ENCODE peak calls at places on chromosomes 5 and 9, in six cellular contexts. One of them, this sample, is unnamed.

GRCh38 chr5:8478308-8478707 is 609.4 kb downstream of the MTRR start:
- DNase-seq in AG09309: no peak
- DNase-seq in GM20000: no peak
- DNase-seq in lower leg skin: no peak
- DNase-seq in cardiac muscle cell: no peak
- DNase-seq in PC-9: no peak
- DNase-seq in this sample: no peak

GRCh38 chr5:180291943-180292831 is at the start of gene MAPK9:
- DNase-seq in AG09309: peak
- DNase-seq in GM20000: peak
- DNase-seq in lower leg skin: peak
- DNase-seq in cardiac muscle cell: peak
- DNase-seq in PC-9: peak
- DNase-seq in this sample: peak

GRCh38 chr9:16705121-16705604 is 165.3 kb downstream of the BNC2 start:
- DNase-seq in AG09309: peak
- DNase-seq in GM20000: no peak
- DNase-seq in lower leg skin: peak
- DNase-seq in cardiac muscle cell: peak
- DNase-seq in PC-9: peak
- DNase-seq in this sample: peak

GRCh38 chr5:83401122-83401620 is 70.4 kb upstream of the VCAN start:
- DNase-seq in AG09309: no peak
- DNase-seq in GM20000: peak
- DNase-seq in lower leg skin: no peak
- DNase-seq in cardiac muscle cell: no peak
- DNase-seq in PC-9: no peak
- DNase-seq in this sample: no peak

GRCh38 chr9:33906769-33907168 is 89.8 kb downstream of the UBE2R2 start:
- DNase-seq in AG09309: no peak
- DNase-seq in GM20000: no peak
- DNase-seq in lower leg skin: no peak
- DNase-seq in cardiac muscle cell: no peak
- DNase-seq in PC-9: no peak
- DNase-seq in this sample: no peak

GRCh38 chr9:20048437-20048836 is 259.6 kb upstream of the SLC24A2 start:
- DNase-seq in AG09309: no peak
- DNase-seq in GM20000: no peak
- DNase-seq in lower leg skin: no peak
- DNase-seq in cardiac muscle cell: no peak
- DNase-seq in PC-9: no peak
- DNase-seq in this sample: no peak

GRCh38 chr5:93162201-93162654 is 418.8 kb downstream of the NR2F1-AS1 start:
- DNase-seq in AG09309: no peak
- DNase-seq in GM20000: no peak
- DNase-seq in lower leg skin: no peak
- DNase-seq in cardiac muscle cell: no peak
- DNase-seq in PC-9: peak
- DNase-seq in this sample: peak

GRCh38 chr5:131814990-131815389 is 18.2 kb upstream of the FNIP1 start:
- DNase-seq in AG09309: no peak
- DNase-seq in GM20000: no peak
- DNase-seq in lower leg skin: no peak
- DNase-seq in cardiac muscle cell: no peak
- DNase-seq in PC-9: peak
- DNase-seq in this sample: peak

GRCh38 chr5:36723921-36724320 is 117.5 kb downstream of the SLC1A3 start:
- DNase-seq in AG09309: no peak
- DNase-seq in GM20000: peak
- DNase-seq in lower leg skin: no peak
- DNase-seq in cardiac muscle cell: no peak
- DNase-seq in PC-9: no peak
- DNase-seq in this sample: no peak

GRCh38 chr5:67133781-67134180 is 62.8 kb downstream of the CD180 start:
- DNase-seq in AG09309: no peak
- DNase-seq in GM20000: no peak
- DNase-seq in lower leg skin: no peak
- DNase-seq in cardiac muscle cell: no peak
- DNase-seq in PC-9: no peak
- DNase-seq in this sample: no peak

GRCh38 chr9:135865531-135865930 is 41.8 kb downstream of the CAMSAP1 start:
- DNase-seq in AG09309: no peak
- DNase-seq in GM20000: no peak
- DNase-seq in lower leg skin: no peak
- DNase-seq in cardiac muscle cell: no peak
- DNase-seq in PC-9: no peak
- DNase-seq in this sample: no peak

GRCh38 chr5:115838885-115839518 is 2.4 kb downstream of the ATG12 start:
- DNase-seq in AG09309: no peak
- DNase-seq in GM20000: peak
- DNase-seq in lower leg skin: no peak
- DNase-seq in cardiac muscle cell: peak
- DNase-seq in PC-9: peak
- DNase-seq in this sample: no peak

GRCh38 chr9:22307013-22307711 is 139.5 kb upstream of the DMRTA1 start:
- DNase-seq in AG09309: peak
- DNase-seq in GM20000: peak
- DNase-seq in lower leg skin: no peak
- DNase-seq in cardiac muscle cell: peak
- DNase-seq in PC-9: peak
- DNase-seq in this sample: peak

GRCh38 chr9:127521919-127522304 is 70.6 kb downstream of the LRSAM1 start:
- DNase-seq in AG09309: no peak
- DNase-seq in GM20000: no peak
- DNase-seq in lower leg skin: no peak
- DNase-seq in cardiac muscle cell: no peak
- DNase-seq in PC-9: peak
- DNase-seq in this sample: peak

GRCh38 chr5:115599924-115600323 is 2.4 kb downstream of the TICAM2 start:
- DNase-seq in AG09309: no peak
- DNase-seq in GM20000: no peak
- DNase-seq in lower leg skin: no peak
- DNase-seq in cardiac muscle cell: no peak
- DNase-seq in PC-9: no peak
- DNase-seq in this sample: no peak

GRCh38 chr5:76269259-76269958 is 133.7 kb upstream of the IQGAP2 start:
- DNase-seq in AG09309: no peak
- DNase-seq in GM20000: no peak
- DNase-seq in lower leg skin: no peak
- DNase-seq in cardiac muscle cell: no peak
- DNase-seq in PC-9: no peak
- DNase-seq in this sample: no peak

GRCh38 chr5:54390015-54390414 is 65.5 kb upstream of the HSPB3 start:
- DNase-seq in AG09309: peak
- DNase-seq in GM20000: no peak
- DNase-seq in lower leg skin: no peak
- DNase-seq in cardiac muscle cell: no peak
- DNase-seq in PC-9: peak
- DNase-seq in this sample: peak

GRCh38 chr5:72624641-72625236 is 117.5 kb upstream of the ZNF366 start:
- DNase-seq in AG09309: peak
- DNase-seq in GM20000: no peak
- DNase-seq in lower leg skin: no peak
- DNase-seq in cardiac muscle cell: no peak
- DNase-seq in PC-9: no peak
- DNase-seq in this sample: no peak

GRCh38 chr9:71769175-71770165 is 1.2 kb upstream of the CEMIP2 start:
- DNase-seq in AG09309: no peak
- DNase-seq in GM20000: peak
- DNase-seq in lower leg skin: peak
- DNase-seq in cardiac muscle cell: peak
- DNase-seq in PC-9: peak
- DNase-seq in this sample: peak

GRCh38 chr5:115831163-115831768 is 10.1 kb downstream of the ATG12 start:
- DNase-seq in AG09309: no peak
- DNase-seq in GM20000: peak
- DNase-seq in lower leg skin: no peak
- DNase-seq in cardiac muscle cell: peak
- DNase-seq in PC-9: no peak
- DNase-seq in this sample: peak

GRCh38 chr5:148482697-148483462 is 99.1 kb downstream of the FBXO38 start:
- DNase-seq in AG09309: no peak
- DNase-seq in GM20000: peak
- DNase-seq in lower leg skin: no peak
- DNase-seq in cardiac muscle cell: peak
- DNase-seq in PC-9: no peak
- DNase-seq in this sample: peak

GRCh38 chr5:143052967-143053682 is 282.9 kb downstream of the ARHGAP26 start:
- DNase-seq in AG09309: no peak
- DNase-seq in GM20000: no peak
- DNase-seq in lower leg skin: no peak
- DNase-seq in cardiac muscle cell: no peak
- DNase-seq in PC-9: no peak
- DNase-seq in this sample: no peak

GRCh38 chr5:59357421-59357977 is 536.0 kb downstream of the PDE4D start:
- DNase-seq in AG09309: no peak
- DNase-seq in GM20000: no peak
- DNase-seq in lower leg skin: no peak
- DNase-seq in cardiac muscle cell: peak
- DNase-seq in PC-9: no peak
- DNase-seq in this sample: no peak

GRCh38 chr9:124868511-124869465 is 6.9 kb downstream of the ARPC5L start:
- DNase-seq in AG09309: no peak
- DNase-seq in GM20000: peak
- DNase-seq in lower leg skin: peak
- DNase-seq in cardiac muscle cell: peak
- DNase-seq in PC-9: peak
- DNase-seq in this sample: peak
- TF ChIP-seq CTCF in AG09309: peak
- TF ChIP-seq CTCF in GM20000: peak
- TF ChIP-seq CTCF in lower leg skin: no peak
- TF ChIP-seq CTCF in cardiac muscle cell: peak
- TF ChIP-seq CTCF in PC-9: peak
- TF ChIP-seq CTCF in this sample: no peak

GRCh38 chr9:69173891-69174644 is at the start of gene TJP2:
- DNase-seq in AG09309: no peak
- DNase-seq in GM20000: peak
- DNase-seq in lower leg skin: peak
- DNase-seq in cardiac muscle cell: peak
- DNase-seq in PC-9: peak
- DNase-seq in this sample: no peak

GRCh38 chr9:69173497-69173890 is 583 bp upstream of the TJP2 start:
- DNase-seq in AG09309: no peak
- DNase-seq in GM20000: no peak
- DNase-seq in lower leg skin: no peak
- DNase-seq in cardiac muscle cell: no peak
- DNase-seq in PC-9: peak
- DNase-seq in this sample: no peak

GRCh38 chr9:69175488-69175872 is 1.4 kb downstream of the TJP2 start:
- DNase-seq in AG09309: no peak
- DNase-seq in GM20000: peak
- DNase-seq in lower leg skin: no peak
- DNase-seq in cardiac muscle cell: no peak
- DNase-seq in PC-9: no peak
- DNase-seq in this sample: no peak

GRCh38 chr9:69176446-69177135 is 2.5 kb downstream of the TJP2 start:
- DNase-seq in AG09309: no peak
- DNase-seq in GM20000: peak
- DNase-seq in lower leg skin: no peak
- DNase-seq in cardiac muscle cell: no peak
- DNase-seq in PC-9: peak
- DNase-seq in this sample: no peak

GRCh38 chr9:69174645-69175487 is 789 bp downstream of the TJP2 start:
- DNase-seq in AG09309: peak
- DNase-seq in GM20000: peak
- DNase-seq in lower leg skin: peak
- DNase-seq in cardiac muscle cell: peak
- DNase-seq in PC-9: peak
- DNase-seq in this sample: no peak
- TF ChIP-seq CTCF in AG09309: no peak
- TF ChIP-seq CTCF in GM20000: no peak
- TF ChIP-seq CTCF in lower leg skin: no peak
- TF ChIP-seq CTCF in cardiac muscle cell: no peak
- TF ChIP-seq CTCF in PC-9: no peak
- TF ChIP-seq CTCF in this sample: no peak

DNA sequence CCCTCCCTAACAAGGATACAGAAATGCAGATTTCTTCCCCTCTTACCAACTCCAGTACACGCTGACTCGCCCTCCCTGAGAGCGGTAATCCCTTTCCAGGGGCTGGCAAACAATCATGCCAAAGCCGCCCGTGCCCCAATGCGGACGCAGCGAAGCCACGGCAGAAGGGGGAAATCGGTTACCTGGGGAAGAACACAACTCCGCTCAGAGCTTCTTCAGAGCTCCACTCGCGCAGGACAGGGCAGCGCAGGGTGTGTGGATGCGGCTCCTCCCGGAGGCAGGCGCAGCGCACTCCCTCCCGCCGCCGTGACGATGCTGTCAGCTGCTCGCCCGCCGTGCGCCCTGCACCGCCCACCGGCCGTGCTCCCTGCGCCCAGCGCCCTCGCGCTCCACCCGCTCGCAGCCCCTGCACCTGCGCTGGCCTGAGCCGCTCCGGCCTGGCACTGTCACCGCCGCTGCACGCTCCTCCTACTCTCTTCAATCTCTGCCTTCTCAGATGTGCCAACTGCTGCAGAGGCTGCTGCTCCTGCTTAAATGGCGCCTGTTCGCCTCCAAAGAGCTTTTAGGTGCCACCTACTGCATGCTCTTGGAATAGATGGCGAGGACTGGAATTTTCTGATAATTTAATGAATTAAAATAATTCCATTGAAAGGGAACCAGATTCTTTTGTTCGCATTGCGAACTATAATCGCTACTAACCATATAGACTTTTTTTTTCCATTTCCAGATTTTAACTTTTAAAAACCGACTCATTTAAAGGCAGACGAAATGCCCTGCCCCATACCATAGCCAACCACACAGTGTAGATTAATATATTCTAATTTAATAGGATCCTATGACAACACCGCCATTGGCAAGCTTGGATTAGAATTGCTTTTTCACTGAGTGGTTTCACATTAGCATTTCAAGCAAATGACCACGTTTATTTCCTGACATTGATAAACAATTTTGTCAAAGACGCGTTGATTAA is at the start of gene DIRAS2:
- DNase-seq in AG09309: peak
- DNase-seq in GM20000: peak
- DNase-seq in lower leg skin: no peak
- DNase-seq in cardiac muscle cell: peak
- DNase-seq in PC-9: peak
- DNase-seq in this sample: peak
- TF ChIP-seq CTCF in AG09309: peak
- TF ChIP-seq CTCF in GM20000: no peak
- TF ChIP-seq CTCF in lower leg skin: no peak
- TF ChIP-seq CTCF in cardiac muscle cell: peak
- TF ChIP-seq CTCF in PC-9: peak
- TF ChIP-seq CTCF in this sample: peak

DNA sequence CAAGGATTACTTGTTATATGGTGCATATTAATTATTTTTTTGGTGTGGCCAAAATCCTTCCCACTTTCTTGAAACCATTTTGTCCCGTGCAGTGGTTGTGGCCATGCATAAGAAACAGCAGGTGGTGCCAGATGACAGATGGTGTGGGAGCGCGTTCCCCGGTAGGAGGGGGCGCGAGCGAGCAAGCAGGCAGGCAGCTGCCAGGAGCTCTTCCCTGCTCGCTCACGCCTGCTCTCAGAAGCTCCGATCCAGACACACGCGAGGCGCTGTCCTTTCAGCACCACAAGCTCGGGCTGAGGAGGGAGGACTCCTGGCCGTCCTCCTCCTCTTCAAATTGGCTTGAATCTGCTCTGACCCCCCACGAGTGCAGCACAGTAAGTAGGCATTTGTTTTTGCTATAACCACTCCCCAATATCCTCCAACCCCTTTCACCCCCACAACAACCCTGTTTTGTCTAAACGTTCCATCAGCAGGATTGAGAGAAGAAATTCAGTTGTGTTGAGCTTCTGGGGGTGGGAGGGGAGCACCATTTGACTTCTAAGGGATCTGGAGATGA is at the start of gene NSG2:
- DNase-seq in AG09309: peak
- DNase-seq in GM20000: peak
- DNase-seq in lower leg skin: peak
- DNase-seq in cardiac muscle cell: peak
- DNase-seq in PC-9: peak
- DNase-seq in this sample: peak
- TF ChIP-seq CTCF in AG09309: peak
- TF ChIP-seq CTCF in GM20000: peak
- TF ChIP-seq CTCF in lower leg skin: no peak
- TF ChIP-seq CTCF in cardiac muscle cell: peak
- TF ChIP-seq CTCF in PC-9: peak
- TF ChIP-seq CTCF in this sample: peak

This sample was measured in Calu3.